ENCODE peak calls at places on chromosomes 4 and X, in four cellular contexts. B is brain microvascular endothelial cell, R is AG09319, W is tibial artery. I is an unnamed sample.

GRCh38 chr4:122700178-122700725 is 32.3 kb upstream of the BBS12 start:
- DNase-seq in B (peak; percentile 70), R (no peak), W (no peak), I (no peak)

GRCh38 chr4:158050942-158051341 is 121.9 kb downstream of the GASK1B start:
- DNase-seq in B (no peak), R (no peak), W (no peak), I (no peak)

GRCh38 chrX:74931214-74931613 is 6.0 kb upstream of the NEXMIF start:
- DNase-seq in B (no peak), R (no peak), W (no peak), I (no peak)

GRCh38 chrX:154028502-154029184 is 8.9 kb upstream of the IRAK1 start:
- DNase-seq in B (no peak), R (no peak), W (no peak), I (no peak)

GRCh38 chrX:54397113-54397512 is 39.3 kb upstream of the WNK3 start:
- DNase-seq in B (no peak), R (no peak), W (no peak), I (no peak)

GRCh38 chrX:74383611-74384010 is 37.7 kb upstream of the SLC16A2 start:
- DNase-seq in B (peak; percentile 35), R (peak; percentile 18), W (no peak), I (peak; percentile 43)

GRCh38 chr4:79207281-79207680 is 118.6 kb downstream of the NAA11 start:
- DNase-seq in B (no peak), R (no peak), W (no peak), I (no peak)

GRCh38 chr4:181956502-181956901 is 286.7 kb upstream of the TENM3 start:
- DNase-seq in B (no peak), R (no peak), W (no peak), I (no peak)

GRCh38 chrX:10900585-10901289 is 210.4 kb upstream of the HCCS start:
- DNase-seq in B (peak; percentile 14), R (no peak), W (no peak), I (no peak)

GRCh38 chr4:74016068-74016467 is 17.6 kb upstream of the CXCL5 start:
- DNase-seq in B (no peak), R (no peak), W (no peak), I (no peak)

I was measured in HFFc6.